ENCODE peak calls at places on chromosomes 2 and 18, in four cellular contexts. P is IMR-90, D is neuronal stem cell, N is H9. F is an unnamed sample. For H3K4me1, the result is how much of the 10 kb centered on the place peaks cover.

GRCh38 chr2:208311954-208312353 is 45.9 kb downstream of the PIKFYVE start:
- DNase-seq in P (peak), D (no peak), N (no peak), F (no peak)

GRCh38 chr2:160869411-160869810 is 290.8 kb upstream of the TANK start:
- DNase-seq in P (peak), D (no peak), N (no peak), F (no peak)

GRCh38 chr2:231360401-231360800 is 35.1 kb upstream of the B3GNT7 start:
- DNase-seq in P (no peak), D (no peak), N (peak), F (peak)

GRCh38 chr18:57819671-57820460 is 16.8 kb upstream of the ATP8B1 start:
- DNase-seq in P (peak), D (no peak), N (no peak), F (peak)

GRCh38 chr2:71505086-71505769 is 51.9 kb downstream of the DYSF start:
- DNase-seq in P (no peak), D (no peak), N (no peak), F (no peak)

GRCh38 chr2:234978466-234979203 is 26.8 kb downstream of the SH3BP4 start:
- DNase-seq in P (peak), D (no peak), N (no peak), F (no peak)

GRCh38 chr2:69828913-69829242 is 582 bp upstream of the GMCL1 start:
- DNase-seq in P (no peak), D (no peak), N (no peak), F (no peak)

GRCh38 chr2:137659616-137660015 is 304.7 kb upstream of the HNMT start:
- DNase-seq in P (no peak), D (no peak), N (no peak), F (peak)

GRCh38 chr2:165795011-165795410 is 964 bp upstream of the GALNT3 start:
- DNase-seq in P (peak), D (no peak), N (no peak), F (no peak)

GRCh38 chr2:64283015-64283570 is 138.9 kb upstream of the PELI1 start:
- DNase-seq in P (no peak), D (no peak), N (no peak), F (no peak)

GRCh38 chr2:42929985-42930581 is 137.7 kb upstream of the HAAO start:
- DNase-seq in P (peak), D (no peak), N (no peak), F (peak)
- H3K4me2 ChIP-seq in P (peak), D (no peak), N (no peak), F (no peak)

DNA sequence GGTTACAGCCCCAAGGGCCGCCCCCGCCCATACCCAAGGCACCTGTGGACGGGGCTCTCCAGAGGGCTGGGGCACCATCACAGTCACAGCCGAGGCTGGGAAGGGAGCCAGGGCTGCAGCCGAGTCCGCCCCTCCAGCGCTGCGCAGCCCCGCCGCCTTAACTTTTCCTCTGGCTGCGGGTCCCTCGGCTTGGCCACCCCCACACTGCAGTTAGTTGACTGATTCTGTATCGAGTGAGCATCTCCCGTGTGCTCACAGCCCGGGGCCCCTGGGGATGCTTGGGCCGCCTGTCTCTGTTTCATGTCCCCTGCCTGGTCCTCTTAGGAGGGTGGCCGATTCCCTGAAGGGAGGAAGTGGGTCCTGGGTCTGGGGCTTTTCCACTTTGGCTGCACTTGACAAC is 33.7 kb downstream of the EMILIN2 start:
- DNase-seq in P (no peak), D (no peak), N (no peak), F (no peak)
- H2AK5ac ChIP-seq in P (no peak), D (peak), N (no peak), F (no peak)

GRCh38 chr2:170500770-170501169 is 214.4 kb upstream of the SP5 start:
- DNase-seq in P (peak), D (no peak), N (no peak), F (no peak)
- H3K4me1 ChIP-seq in P (under half), D (under half), N (under half), F (under half)

GRCh38 chr2:100796499-100797100 is 23.3 kb upstream of the NPAS2 start:
- DNase-seq in P (no peak), D (no peak), N (no peak), F (no peak)

GRCh38 chr2:100793982-100794381 is 26.0 kb upstream of the NPAS2 start:
- DNase-seq in P (no peak), D (no peak), N (no peak), F (peak)

GRCh38 chr2:100791936-100792308 is 28.0 kb upstream of the NPAS2 start:
- DNase-seq in P (no peak), D (no peak), N (no peak), F (peak)

GRCh38 chr2:100791294-100791935 is 28.5 kb upstream of the NPAS2 start:
- DNase-seq in P (no peak), D (no peak), N (no peak), F (no peak)

GRCh38 chr2:100793220-100793619 is 26.7 kb upstream of the NPAS2 start:
- DNase-seq in P (no peak), D (no peak), N (no peak), F (no peak)
- H3K4me2 ChIP-seq in P (no peak), D (no peak), N (no peak), F (no peak)

GRCh38 chr2:226759768-226760167 is 39.9 kb downstream of the IRS1 start:
- DNase-seq in P (no peak), D (no peak), N (no peak), F (no peak)
- H2AK5ac ChIP-seq in P (peak), D (no peak), N (no peak), F (no peak)

GRCh38 chr18:48546411-48546810 is 7.6 kb downstream of the CTIF start:
- DNase-seq in P (peak), D (no peak), N (no peak), F (peak)

GRCh38 chr18:48543228-48543627 is 4.4 kb downstream of the CTIF start:
- DNase-seq in P (no peak), D (no peak), N (peak), F (peak)

GRCh38 chr18:48545690-48546365 is 7.0 kb downstream of the CTIF start:
- DNase-seq in P (peak), D (peak), N (peak), F (peak)

GRCh38 chr18:48544116-48544515 is 5.3 kb downstream of the CTIF start:
- DNase-seq in P (peak), D (no peak), N (no peak), F (peak)

GRCh38 chr18:48544661-48545415 is 6.0 kb downstream of the CTIF start:
- DNase-seq in P (no peak), D (no peak), N (no peak), F (peak)
- H3K4me1 ChIP-seq in P (half or more), D (under half), N (under half), F (under half)

GRCh38 chr2:105852066-105852465 is 107.4 kb downstream of the NCK2 start:
- DNase-seq in P (no peak), D (no peak), N (no peak), F (no peak)
- H3K4me2 ChIP-seq in P (no peak), D (no peak), N (no peak), F (no peak)

DNA sequence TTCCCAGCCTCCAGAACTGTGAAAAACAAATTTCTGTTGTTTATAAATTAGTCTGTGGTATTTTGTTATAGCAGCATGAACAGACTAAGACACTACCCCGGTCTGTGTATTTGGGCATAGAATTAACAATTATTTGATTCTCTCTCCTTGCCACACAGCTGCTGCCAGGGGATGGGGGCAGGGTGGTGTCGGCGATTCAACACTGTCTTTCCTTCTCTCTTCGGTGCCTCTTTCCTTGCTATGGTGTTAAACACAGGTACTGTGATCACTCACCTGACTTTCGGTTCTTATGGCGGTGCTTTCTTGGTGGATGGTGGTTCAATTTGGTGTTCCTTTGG is 50.8 kb upstream of the CTAGE1 start:
- DNase-seq in P (no peak), D (no peak), N (no peak), F (no peak)
- H2AK5ac ChIP-seq in P (peak), D (no peak), N (no peak), F (no peak)

GRCh38 chr2:54615832-54616534 is 107.5 kb upstream of the EML6 start:
- DNase-seq in P (no peak), D (no peak), N (no peak), F (no peak)

GRCh38 chr2:54611830-54612545 is 111.5 kb upstream of the EML6 start:
- DNase-seq in P (no peak), D (no peak), N (no peak), F (no peak)

GRCh38 chr2:54614815-54615214 is 108.6 kb upstream of the EML6 start:
- DNase-seq in P (no peak), D (no peak), N (no peak), F (no peak)

GRCh38 chr2:54613361-54613760 is 110.1 kb upstream of the EML6 start:
- DNase-seq in P (peak), D (no peak), N (no peak), F (no peak)

GRCh38 chr2:54613794-54614257 is 109.6 kb upstream of the EML6 start:
- DNase-seq in P (peak), D (no peak), N (no peak), F (no peak)
- H3K4me1 ChIP-seq in P (under half), D (under half), N (under half), F (under half)

F was measured in mesendoderm.